ENCODE peak calls at places on chromosome 4, in four cellular contexts. B is neuronal stem cell, Q is NCI-H1436, D is hippocampal formation. W is an unnamed sample.

GRCh38 chr4:144710526-144710912 is 64.6 kb downstream of the HHIP start:
- DNase-seq in D (no peak), B (no peak), Q (no peak), W (no peak)

GRCh38 chr4:76791479-76791878 is 106.5 kb downstream of the SOWAHB start:
- DNase-seq in B (no peak), Q (no peak), D (no peak), W (no peak)

GRCh38 chr4:173009129-173009823 is 159.3 kb upstream of the GALNT7 start:
- DNase-seq in D (no peak), Q (no peak), B (no peak), W (no peak)

GRCh38 chr4:17336069-17336468 is 175.8 kb downstream of the QDPR start:
- DNase-seq in Q (no peak), B (no peak), D (no peak), W (no peak)

GRCh38 chr4:113539408-113539807 is 222.1 kb downstream of the CAMK2D start:
- DNase-seq in Q (no peak), B (no peak), D (no peak), W (no peak)

GRCh38 chr4:51907001-51907669 is 64.2 kb downstream of the DCUN1D4 start:
- DNase-seq in B (no peak), Q (no peak), D (no peak), W (no peak)

GRCh38 chr4:86894465-86894864 is 2.2 kb upstream of the C4orf36 start:
- DNase-seq in Q (no peak), B (no peak), D (no peak), W (no peak)

GRCh38 chr4:87975466-87975865 is at the start of gene SPP1:
- DNase-seq in B (peak), D (peak), Q (no peak), W (peak)

GRCh38 chr4:53450773-53451172 is 73.3 kb downstream of the FIP1L1 start:
- DNase-seq in B (no peak), Q (no peak), D (no peak), W (no peak)

W was measured in midbrain.